ENCODE peak calls at places on chromosome 16, in four cellular contexts. Q is HL-60, Y is GM12878, S is K562. O is an unnamed sample.

GRCh38 chr16:51151435-51151950 is 423 bp upstream of the SALL1 start:
- DNase-seq in Q (no peak), S (no peak), Y (no peak), O (no peak)

GRCh38 chr16:14510939-14511797 is 118.9 kb downstream of the PARN start:
- DNase-seq in S (no peak), Y (no peak), Q (no peak), O (no peak)

GRCh38 chr16:67481561-67482259 is 753 bp upstream of the ATP6V0D1 start:
- DNase-seq in S (no peak), Y (no peak), Q (peak; percentile 35), O (no peak)

GRCh38 chr16:84739349-84740124 is 39.7 kb downstream of the USP10 start:
- DNase-seq in Q (no peak), Y (no peak), S (no peak), O (no peak)

GRCh38 chr16:88633684-88634140 is 4.7 kb upstream of the IL17C start:
- DNase-seq in Y (peak; percentile 55), Q (peak; percentile 28), S (peak; percentile 69), O (peak; percentile 66)

GRCh38 chr16:62853887-62854286 is 817.6 kb upstream of the CDH8 start:
- DNase-seq in S (no peak), Y (no peak), Q (no peak), O (no peak)

GRCh38 chr16:54359086-54359485 is 72.5 kb upstream of the IRX3 start:
- DNase-seq in Q (no peak), Y (no peak), S (no peak), O (no peak)

GRCh38 chr16:68645494-68646388 is 631 bp downstream of the CDH3 start:
- DNase-seq in S (no peak), Y (no peak), Q (no peak), O (no peak)

GRCh38 chr16:65070831-65071230 is 51.0 kb downstream of the CDH11 start:
- DNase-seq in Q (no peak), Y (no peak), S (no peak), O (no peak)

GRCh38 chr16:49543315-49543946 is 169.8 kb downstream of the C16orf78 start:
- DNase-seq in Q (no peak), Y (no peak), S (no peak), O (no peak)

GRCh38 chr16:2704166-2704982 is 15.7 kb downstream of the PRSS27 start:
- DNase-seq in Y (no peak), Q (no peak), S (no peak), O (no peak)
- TF ChIP-seq SPI1 in Y (no peak), Q (no peak), S (no peak), O (no peak)

DNA sequence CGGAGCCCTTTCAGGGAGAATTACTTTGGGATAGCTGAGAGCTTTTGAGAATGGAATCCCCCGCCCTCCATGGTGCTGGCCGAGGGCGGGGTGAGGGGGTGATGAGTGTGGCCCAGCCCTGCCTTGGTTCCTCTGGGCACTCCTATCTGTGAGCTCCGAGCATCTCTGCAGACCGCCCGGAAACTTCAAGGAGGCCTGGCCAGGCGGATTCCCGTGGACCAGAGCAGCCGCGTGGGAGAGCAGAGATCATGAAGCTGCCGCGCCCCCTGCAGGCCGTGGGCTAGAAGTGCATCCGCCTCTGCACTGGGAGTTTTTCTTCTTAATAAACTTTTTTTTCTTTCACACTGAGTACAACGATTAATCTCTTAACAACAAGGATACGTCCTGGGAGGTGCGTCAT is 392.9 kb upstream of the EEF2KMT start:
- DNase-seq in Y (no peak), Q (peak; percentile 35), S (peak; percentile 77), O (peak; percentile 22)
- TF ChIP-seq SPI1 in Y (no peak), Q (no peak), S (no peak), O (no peak)

GRCh38 chr16:82248677-82249076 is 78.7 kb upstream of the MPHOSPH6 start:
- DNase-seq in Y (no peak), S (no peak), Q (no peak), O (no peak)
- TF ChIP-seq SPI1 in Y (no peak), S (no peak), Q (no peak), O (no peak)

GRCh38 chr16:3038256-3038655 is 1.5 kb upstream of the BICDL2 start:
- DNase-seq in S (no peak), Y (no peak), Q (peak; percentile 50), O (no peak)
- TF ChIP-seq SPI1 in S (no peak), Y (no peak), Q (no peak), O (no peak)

DNA sequence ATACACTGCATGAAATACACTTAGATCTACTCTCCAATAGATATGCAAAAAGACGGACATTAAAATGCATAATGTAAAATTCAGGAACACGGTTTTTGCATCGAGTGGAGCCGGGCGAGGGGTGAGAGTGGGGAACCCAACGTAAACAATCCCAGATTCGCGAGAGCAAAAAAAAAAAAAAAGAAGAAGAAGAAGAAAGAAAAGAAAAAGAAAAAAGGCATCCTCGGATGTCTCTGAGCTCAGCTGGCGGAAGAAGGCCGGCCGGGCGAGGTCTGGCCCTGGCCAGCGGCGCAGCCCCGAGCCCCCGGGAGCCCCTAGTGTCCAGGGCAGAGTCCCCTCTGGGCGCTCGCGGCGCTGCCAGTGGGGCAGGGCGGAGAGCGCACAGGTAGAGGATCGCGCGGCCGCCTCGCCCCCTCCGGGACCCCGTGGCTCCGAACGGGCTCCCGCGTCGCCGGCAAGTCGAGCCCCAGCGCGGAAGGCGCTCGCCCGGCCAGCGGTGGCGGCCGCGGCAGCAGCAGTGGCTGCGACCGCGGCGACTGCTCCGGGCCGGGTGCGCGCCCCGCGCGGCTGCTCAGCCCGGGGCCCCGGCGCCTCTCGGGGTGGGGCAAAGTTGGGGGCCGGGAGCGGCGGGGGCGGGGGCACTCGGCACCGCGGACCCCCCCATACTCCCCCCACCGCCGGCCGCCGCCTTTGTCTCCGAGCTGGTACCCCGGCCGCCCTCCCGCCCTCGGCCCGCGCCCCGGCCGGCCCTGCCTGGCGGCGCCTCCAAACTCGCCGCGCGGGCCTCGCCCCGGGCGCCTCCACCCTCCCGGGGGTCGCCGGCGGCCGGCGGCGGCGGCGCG is 9.7 kb upstream of the ZFHX3 start:
- DNase-seq in Q (no peak), S (peak; percentile 43), Y (no peak), O (no peak)
- TF ChIP-seq SPI1 in Q (no peak), S (no peak), Y (no peak), O (no peak)

O was measured in GM12891.